ENCODE peak calls at places on chromosomes 13 and 19, in ten cellular contexts. A, P, O, Q, H, B, Z, V, N and M are unnamed samples.

GRCh38 chr19:52691215-52691610 is 43.6 kb downstream of the ZNF611 start:
- DNase-seq in A (no peak), P (no peak), O (no peak), Q (no peak), H (peak; percentile 7), B (peak; percentile 23), Z (no peak), V (peak; percentile 16), N (no peak), M (no peak)

GRCh38 chr19:7870571-7871279 is 3.5 kb downstream of the PRR36 start:
- DNase-seq in A (peak; percentile 79), P (peak; percentile 27), O (no peak), Q (peak; percentile 22), H (peak; percentile 33), B (no peak), Z (peak; percentile 49), V (no peak), N (peak; percentile 68), M (peak; percentile 81)

GRCh38 chr19:7673995-7674667 is 2.8 kb upstream of the MCEMP1 start:
- DNase-seq in A (peak; percentile 80), P (peak; percentile 38), O (peak; percentile 83), Q (peak; percentile 63), H (peak; percentile 40), B (peak; percentile 68), Z (no peak), V (peak; percentile 70), N (peak; percentile 30), M (peak; percentile 74)

GRCh38 chr19:30812099-30812684 is 440.0 kb downstream of the ZNF536 start:
- DNase-seq in A (no peak), P (no peak), O (no peak), Q (no peak), H (no peak), B (no peak), Z (no peak), V (no peak), N (no peak), M (no peak)

GRCh38 chr19:1944916-1945561 is 4.1 kb downstream of the CSNK1G2 start:
- DNase-seq in A (no peak), P (no peak), O (no peak), Q (no peak), H (no peak), B (no peak), Z (no peak), V (no peak), N (no peak), M (no peak)

GRCh38 chr13:103371271-103371670 is 305.1 kb upstream of the SLC10A2 start:
- DNase-seq in A (no peak), P (peak; percentile 66), O (no peak), Q (no peak), H (no peak), B (no peak), Z (no peak), V (no peak), N (no peak), M (no peak)

GRCh38 chr19:13116282-13117175 is at the start of gene TRMT1:
- DNase-seq in A (peak; percentile 93), P (peak; percentile 94), O (peak; percentile 96), Q (peak; percentile 95), H (peak; percentile 96), B (peak; percentile 94), Z (peak; percentile 92), V (peak; percentile 95), N (peak; percentile 87), M (peak; percentile 93)

GRCh38 chr13:51818771-51819511 is 15.0 kb upstream of the DHRS12 start:
- DNase-seq in A (no peak), P (peak; percentile 40), O (peak; percentile 76), Q (peak; percentile 62), H (no peak), B (peak; percentile 37), Z (no peak), V (no peak), N (no peak), M (no peak)

GRCh38 chr19:46859637-46860124 is 1.1 kb upstream of the ARHGAP35 start:
- DNase-seq in A (peak; percentile 73), P (no peak), O (peak; percentile 94), Q (no peak), H (peak; percentile 79), B (peak; percentile 77), Z (peak; percentile 83), V (peak; percentile 75), N (no peak), M (peak; percentile 86)

GRCh38 chr19:10146142-10146541 is 26.4 kb upstream of the EIF3G start:
- DNase-seq in A (no peak), P (no peak), O (no peak), Q (no peak), H (no peak), B (no peak), Z (no peak), V (no peak), N (no peak), M (no peak)

GRCh38 chr19:4906963-4907362 is 2.3 kb upstream of the UHRF1 start:
- DNase-seq in A (no peak), P (no peak), O (no peak), Q (no peak), H (no peak), B (no peak), Z (no peak), V (no peak), N (no peak), M (no peak)
- TF ChIP-seq CTCF in A (no peak), P (no peak), O (no peak), Q (no peak), H (no peak), B (no peak), Z (no peak), V (no peak), N (no peak), M (no peak)

GRCh38 chr13:97198753-97199152 is 23.4 kb upstream of the MBNL2 start:
- DNase-seq in A (no peak), P (no peak), O (no peak), Q (no peak), H (no peak), B (no peak), Z (no peak), V (no peak), N (no peak), M (no peak)
- H3K4me3 ChIP-seq in A (no peak overlapping the region), P (no peak overlapping the region), O (no peak overlapping the region), Q (no peak overlapping the region), H (no peak overlapping the region), B (no peak overlapping the region), Z (no peak overlapping the region), V (no peak overlapping the region), N (no peak overlapping the region), M (no peak overlapping the region)

GRCh38 chr13:49645451-49645850 is 17.1 kb downstream of the ARL11 start:
- DNase-seq in A (no peak), P (no peak), O (no peak), Q (no peak), H (no peak), B (no peak), Z (no peak), V (no peak), N (no peak), M (no peak)
- H3K4me1 ChIP-seq in A (no peaks in the 10 kb centered on the region), P (peaks cover 6% of the 10 kb centered on the region), O (no peaks in the 10 kb centered on the region), Q (no peaks in the 10 kb centered on the region), H (peaks cover 41% of the 10 kb centered on the region), B (no peaks in the 10 kb centered on the region), Z (no peaks in the 10 kb centered on the region), V (no peaks in the 10 kb centered on the region), N (no peaks in the 10 kb centered on the region), M (no peaks in the 10 kb centered on the region)

GRCh38 chr19:33629826-33630375 is 8.1 kb downstream of the CHST8 start:
- DNase-seq in A (no peak), P (no peak), O (no peak), Q (no peak), H (no peak), B (no peak), Z (no peak), V (no peak), N (no peak), M (no peak)
- TF ChIP-seq CTCF in A (no peak), P (no peak), O (no peak), Q (no peak), H (no peak), B (no peak), Z (no peak), V (no peak), N (no peak), M (no peak)

DNA sequence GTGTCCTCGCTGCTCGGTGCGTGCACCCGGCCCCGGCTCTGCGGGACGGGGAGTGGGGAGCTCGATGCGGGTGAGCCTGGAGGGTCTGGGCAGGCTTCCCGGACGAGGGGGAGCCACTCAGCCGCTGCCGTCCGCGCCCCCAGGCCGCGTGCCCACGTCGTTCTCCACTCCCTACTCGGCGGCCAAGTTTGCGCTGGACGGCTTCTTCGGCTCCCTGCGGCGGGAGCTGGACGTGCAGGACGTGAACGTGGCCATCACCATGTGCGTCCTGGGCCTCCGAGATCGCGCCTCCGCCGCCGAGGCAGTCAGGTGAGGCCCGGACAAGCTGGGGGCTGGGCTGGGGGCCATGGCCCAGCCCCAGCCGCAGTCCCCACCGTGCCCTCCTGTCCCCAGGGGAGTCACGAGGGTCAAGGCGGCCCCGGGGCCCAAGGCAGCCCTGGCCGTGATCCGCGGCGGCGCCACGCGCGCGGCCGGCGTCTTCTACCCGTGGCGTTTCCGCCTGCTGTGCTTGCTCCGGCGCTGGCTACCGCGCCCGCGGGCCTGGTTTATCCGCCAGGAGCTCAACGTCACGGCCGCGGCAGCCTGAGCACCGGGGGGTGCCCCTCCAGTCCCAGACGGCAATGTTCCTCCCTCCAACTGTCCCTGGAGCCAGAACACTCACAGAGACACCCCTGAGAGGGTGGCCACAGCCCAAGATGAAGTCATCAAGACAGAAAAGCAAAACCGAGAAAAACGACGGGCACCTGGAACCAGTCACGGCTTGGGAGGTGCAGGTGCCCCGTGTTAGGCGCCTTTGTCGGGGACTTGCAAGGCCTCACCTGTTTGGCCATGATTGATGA is 2.5 kb upstream of the RPL36 start:
- DNase-seq in A (peak; percentile 64), P (no peak), O (peak; percentile 66), Q (no peak), H (no peak), B (no peak), Z (no peak), V (no peak), N (no peak), M (no peak)
- H3K4me3 ChIP-seq in A (no peak overlapping the region), P (peak overlapping the region; percentile 19), O (peak overlapping the region; percentile 42), Q (no peak overlapping the region), H (peak overlapping the region; percentile 76), B (peak overlapping the region; percentile 54), Z (peak overlapping the region; percentile 37), V (peak overlapping the region; percentile 77), N (peak overlapping the region; percentile 53), M (peak overlapping the region; percentile 26)